ENCODE peak calls at places on chromosomes 6 and 20, in five cellular contexts. K is bronchial epithelial cell; I is lung; E is effector CD4-positive, alpha-beta T cell; B is GOT3. H is an unnamed sample.

GRCh38 chr6:21426841-21427490 is 166.6 kb upstream of the SOX4 start:
- DNase-seq in K (peak; percentile 33), I (no peak), E (no peak), B (no peak), H (no peak)

GRCh38 chr6:109783245-109783990 is 92.3 kb downstream of the FIG4 start:
- DNase-seq in K (no peak), I (no peak), E (no peak), B (no peak), H (no peak)

GRCh38 chr20:7836076-7836475 is 104.2 kb downstream of the HAO1 start:
- DNase-seq in K (no peak), I (no peak), E (no peak), B (no peak), H (no peak)

GRCh38 chr6:15614277-15614676 is 48.6 kb downstream of the DTNBP1 start:
- DNase-seq in K (no peak), I (no peak), E (no peak), B (no peak), H (no peak)

GRCh38 chr6:99521557-99522286 is 6.5 kb upstream of the USP45 start:
- DNase-seq in K (peak; percentile 31), I (peak; percentile 35), E (no peak), B (no peak), H (no peak)

GRCh38 chr20:22339946-22340345 is 244.4 kb downstream of the FOXA2 start:
- DNase-seq in K (peak; percentile 88), I (no peak), E (no peak), B (no peak), H (no peak)

GRCh38 chr20:20427202-20427864 is 59.4 kb downstream of the INSM1 start:
- DNase-seq in K (no peak), I (no peak), E (no peak), B (no peak), H (no peak)

GRCh38 chr6:34235605-34236422 is 859 bp upstream of the HMGA1 start:
- DNase-seq in K (peak; percentile 89), I (peak; percentile 67), E (peak; percentile 63), B (no peak), H (peak; percentile 44)

GRCh38 chr6:52834481-52834880 is 6.1 kb downstream of the GSTA5 start:
- DNase-seq in K (peak; percentile 5), I (no peak), E (no peak), B (no peak), H (no peak)

GRCh38 chr20:15642099-15642498 is 931.1 kb downstream of the KIF16B start:
- DNase-seq in K (no peak), I (no peak), E (no peak), B (no peak), H (no peak)

GRCh38 chr6:157946865-157947532 is 34.7 kb upstream of the SYNJ2 start:
- DNase-seq in K (no peak), I (no peak), E (no peak), B (no peak), H (no peak)

GRCh38 chr6:5701086-5701661 is 305.6 kb downstream of the NRN1 start:
- DNase-seq in K (no peak), I (no peak), E (no peak), B (no peak), H (no peak)